ENCODE peak calls at places on chromosomes 7 and 10, in five cellular contexts. U is neuronal stem cell, W is H9, P is trophoblast cell, T is H1. N is an unnamed sample.

GRCh38 chr7:21777916-21778315 is 167.8 kb downstream of the CDCA7L start:
- DNase-seq in U (no peak), W (no peak), T (no peak), P (no peak), N (no peak)

GRCh38 chr7:30173058-30173897 is 38.5 kb downstream of the MTURN start:
- DNase-seq in T (no peak), W (no peak), U (no peak), P (peak; percentile 97), N (peak; percentile 75)

GRCh38 chr10:52064084-52064845 is 249.8 kb upstream of the DKK1 start:
- DNase-seq in U (no peak), W (no peak), P (no peak), T (no peak), N (no peak)

GRCh38 chr7:151115121-151115835 is 29.0 kb downstream of the AGAP3 start:
- DNase-seq in P (peak; percentile 43), W (no peak), T (no peak), U (no peak), N (peak; percentile 20)

GRCh38 chr10:13348216-13349017 is at the start of gene SEPHS1:
- DNase-seq in W (peak; percentile 83), T (peak; percentile 54), P (peak; percentile 53), U (peak; percentile 60), N (peak; percentile 76)

GRCh38 chr7:104548861-104549260 is 220.5 kb downstream of the LHFPL3 start:
- DNase-seq in U (no peak), P (no peak), W (no peak), T (no peak), N (no peak)

GRCh38 chr10:12208460-12208859 is 12.5 kb downstream of the CDC123 start:
- DNase-seq in P (no peak), W (no peak), T (no peak), U (no peak), N (no peak)

GRCh38 chr10:90862908-90863514 is 5.2 kb upstream of the HTR7 start:
- DNase-seq in W (no peak), P (peak; percentile 59), U (no peak), T (no peak), N (peak; percentile 50)

GRCh38 chr7:123410273-123410928 is 124.0 kb downstream of the IQUB start:
- DNase-seq in W (no peak), T (no peak), U (no peak), P (no peak), N (peak; percentile 49)

GRCh38 chr10:122219340-122219739 is 51.8 kb upstream of the BTBD16 start:
- DNase-seq in U (no peak), T (no peak), W (no peak), P (no peak), N (no peak)
- H2BK12ac ChIP-seq in U (no peak overlapping the region), T (no peak overlapping the region), W (no peak overlapping the region), P (no peak overlapping the region), N (no peak overlapping the region)

GRCh38 chr10:102935939-102936605 is 18.0 kb downstream of the CNNM2 start:
- DNase-seq in U (no peak), P (no peak), W (no peak), T (no peak), N (no peak)

GRCh38 chr10:102930720-102931119 is 12.6 kb downstream of the CNNM2 start:
- DNase-seq in U (no peak), P (no peak), T (no peak), W (no peak), N (no peak)

GRCh38 chr10:102931643-102932042 is 13.5 kb downstream of the CNNM2 start:
- DNase-seq in U (no peak), P (no peak), T (no peak), W (no peak), N (no peak)

GRCh38 chr10:102941401-102941800 is 23.3 kb downstream of the CNNM2 start:
- DNase-seq in T (no peak), W (no peak), P (peak; percentile 27), U (no peak), N (no peak)

GRCh38 chr10:102935510-102935909 is 17.4 kb downstream of the CNNM2 start:
- DNase-seq in U (no peak), P (no peak), W (no peak), T (no peak), N (no peak)
- H2BK12ac ChIP-seq in U (no peak overlapping the region), P (no peak overlapping the region), W (no peak overlapping the region), T (no peak overlapping the region), N (no peak overlapping the region)

DNA sequence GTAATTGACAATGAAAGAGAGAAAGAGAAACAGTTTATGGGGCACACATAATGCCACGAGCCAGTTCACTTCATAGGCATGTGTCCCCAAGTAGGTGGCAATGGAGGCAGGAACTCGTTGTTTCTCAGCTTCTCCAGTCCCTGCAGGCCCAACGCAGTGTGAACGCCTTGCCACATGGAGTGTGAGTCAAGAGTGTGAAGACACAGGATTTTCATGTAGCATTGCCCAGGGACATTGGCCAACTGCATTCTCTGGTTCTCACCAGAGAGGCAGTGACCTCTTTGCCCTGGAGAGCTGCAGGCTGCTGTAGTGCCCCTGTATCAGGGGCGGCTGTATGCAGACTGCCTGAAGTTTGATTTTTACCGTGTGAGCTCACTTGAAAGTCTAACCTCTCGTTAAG is 12.9 kb downstream of the LRRC18 start:
- DNase-seq in U (no peak), W (peak; percentile 20), P (no peak), T (no peak), N (no peak)
- H2BK12ac ChIP-seq in U (no peak overlapping the region), W (no peak overlapping the region), P (no peak overlapping the region), T (no peak overlapping the region), N (no peak overlapping the region)

GRCh38 chr10:806451-807162 is 117.1 kb upstream of the DIP2C start:
- DNase-seq in P (no peak), W (no peak), U (no peak), T (no peak), N (no peak)

GRCh38 chr10:805635-806305 is 116.3 kb upstream of the DIP2C start:
- DNase-seq in W (no peak), T (no peak), U (no peak), P (no peak), N (no peak)

GRCh38 chr10:803041-803741 is 113.7 kb upstream of the DIP2C start:
- DNase-seq in T (no peak), U (no peak), P (no peak), W (peak; percentile 31), N (no peak)

GRCh38 chr10:804191-804781 is 114.8 kb upstream of the DIP2C start:
- DNase-seq in T (no peak), W (peak; percentile 28), U (no peak), P (no peak), N (no peak)

GRCh38 chr10:804787-805634 is 115.5 kb upstream of the DIP2C start:
- DNase-seq in W (peak; percentile 37), P (no peak), U (no peak), T (no peak), N (no peak)
- H2BK12ac ChIP-seq in W (no peak overlapping the region), P (no peak overlapping the region), U (no peak overlapping the region), T (no peak overlapping the region), N (no peak overlapping the region)

GRCh38 chr10:5413012-5413938 is 918 bp downstream of the NET1 start:
- DNase-seq in W (peak; percentile 28), U (peak; percentile 39), T (no peak), P (peak; percentile 6), N (peak; percentile 75)
- H2BK12ac ChIP-seq in W (no peak overlapping the region), U (no peak overlapping the region), T (no peak overlapping the region), P (no peak overlapping the region), N (no peak overlapping the region)

GRCh38 chr10:48431871-48432270 is 125.4 kb downstream of the MAPK8 start:
- DNase-seq in W (no peak), P (no peak), T (no peak), U (no peak), N (no peak)
- H2BK12ac ChIP-seq in W (no peak overlapping the region), P (no peak overlapping the region), T (no peak overlapping the region), U (no peak overlapping the region), N (no peak overlapping the region)

GRCh38 chr10:92785118-92785517 is 63.2 kb upstream of the EXOC6 start:
- DNase-seq in U (no peak), T (no peak), W (no peak), P (no peak), N (no peak)
- H2BK12ac ChIP-seq in U (no peak overlapping the region), T (no peak overlapping the region), W (no peak overlapping the region), P (no peak overlapping the region), N (no peak overlapping the region)

DNA sequence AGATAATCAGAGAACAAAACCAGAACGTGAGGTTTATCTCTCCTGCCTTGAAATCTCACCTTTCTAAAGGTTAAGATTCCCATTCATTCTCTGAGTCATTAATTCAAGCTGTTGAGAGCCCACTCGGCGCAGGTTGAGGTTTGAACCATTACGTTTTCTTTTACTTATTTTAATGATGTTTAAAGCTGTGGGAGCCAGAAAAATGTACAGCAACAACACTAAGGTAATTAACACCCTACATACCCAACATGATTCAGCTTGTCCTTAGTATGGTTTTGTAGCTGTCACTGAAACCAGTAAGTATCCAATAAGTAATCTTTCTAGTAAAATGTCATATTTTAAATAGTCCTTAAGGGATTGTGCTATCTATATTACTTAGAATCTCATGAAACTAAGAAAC is 153.0 kb upstream of the ANK3 start:
- DNase-seq in U (no peak), W (no peak), T (no peak), P (no peak), N (no peak)
- H2BK12ac ChIP-seq in U (no peak overlapping the region), W (no peak overlapping the region), T (no peak overlapping the region), P (no peak overlapping the region), N (no peak overlapping the region)

GRCh38 chr10:88515235-88515634 is 67.9 kb downstream of the RNLS start:
- DNase-seq in P (peak; percentile 27), T (no peak), U (no peak), W (no peak), N (no peak)

GRCh38 chr10:88507380-88507779 is 75.7 kb downstream of the RNLS start:
- DNase-seq in U (no peak), W (no peak), P (no peak), T (no peak), N (no peak)

GRCh38 chr10:88508054-88508453 is 75.1 kb downstream of the RNLS start:
- DNase-seq in T (no peak), P (no peak), U (no peak), W (no peak), N (no peak)

GRCh38 chr10:88512599-88512998 is 70.5 kb downstream of the RNLS start:
- DNase-seq in U (no peak), T (no peak), P (no peak), W (no peak), N (no peak)
- H2BK12ac ChIP-seq in U (no peak overlapping the region), T (no peak overlapping the region), P (no peak overlapping the region), W (no peak overlapping the region), N (no peak overlapping the region)

N was measured in mesenchymal stem cell.